ENCODE peak calls at places on chromosome 13, in seven cellular contexts. E is gastrocnemius medialis; Y is stimulated activated CD4-positive, alpha-beta T cell treated with anti-CD3 and anti-CD28 coated beads, Interleukin-2, amount 100 ng/mL, for 24 hours; O is heart left ventricle; S is stimulated activated CD8-positive, alpha-beta memory T cell treated with anti-CD3 and anti-CD28 coated beads, Interleukin-4, amount 100 ng/mL, for 4 hours; B is dorsolateral prefrontal cortex; Q is stromal cell of bone marrow. K is an unnamed sample.

GRCh38 chr13:41456768-41457588 is at the start of gene RGCC:
- DNase-seq in E (peak), Y (peak), O (peak), S (peak), B (peak), Q (peak), K (peak)

GRCh38 chr13:51620165-51620983 is 36.1 kb downstream of the WDFY2 start:
- DNase-seq in E (peak), Y (no peak), O (peak), S (no peak), B (peak), Q (no peak), K (no peak)

GRCh38 chr13:51645154-51645650 is 60.9 kb downstream of the WDFY2 start:
- DNase-seq in E (no peak), Y (no peak), O (no peak), S (no peak), B (no peak), Q (peak), K (no peak)

GRCh38 chr13:109998808-109999528 is 212.6 kb upstream of the IRS2 start:
- DNase-seq in E (no peak), Y (no peak), O (no peak), S (no peak), B (no peak), Q (no peak), K (no peak)

GRCh38 chr13:113765241-113765910 is 6.3 kb downstream of the TMEM255B start:
- DNase-seq in E (no peak), Y (no peak), O (no peak), S (no peak), B (no peak), Q (no peak), K (no peak)

GRCh38 chr13:50387124-50387581 is 371.9 kb downstream of the KCNRG start:
- DNase-seq in E (peak), Y (peak), O (peak), S (no peak), B (peak), Q (no peak), K (no peak)

GRCh38 chr13:100826441-100826840 is 151.8 kb upstream of the TMTC4 start:
- DNase-seq in E (no peak), Y (no peak), O (no peak), S (no peak), B (no peak), Q (no peak), K (no peak)

GRCh38 chr13:59690857-59691500 is 472.7 kb downstream of the DIAPH3 start:
- DNase-seq in E (no peak), Y (no peak), O (no peak), S (no peak), B (no peak), Q (peak), K (no peak)

GRCh38 chr13:30618186-30618937 is 642 bp downstream of the USPL1 start:
- DNase-seq in E (peak), Y (no peak), O (no peak), S (no peak), B (no peak), Q (no peak), K (no peak)

GRCh38 chr13:50589651-50590054 is 253.8 kb downstream of the DLEU7 start:
- DNase-seq in E (no peak), Y (no peak), O (peak), S (no peak), B (no peak), Q (peak), K (no peak)

GRCh38 chr13:46146898-46147297 is 35.1 kb downstream of the LCP1 start:
- DNase-seq in E (no peak), Y (no peak), O (no peak), S (no peak), B (peak), Q (no peak), K (no peak)

GRCh38 chr13:45447050-45447661 is 17.6 kb upstream of the COG3 start:
- DNase-seq in E (no peak), Y (no peak), O (no peak), S (no peak), B (no peak), Q (no peak), K (no peak)

GRCh38 chr13:36447501-36447900 is 15.2 kb downstream of the CCNA1 start:
- DNase-seq in E (no peak), Y (no peak), O (no peak), S (no peak), B (no peak), Q (peak), K (no peak)

GRCh38 chr13:94557836-94558235 is 38.1 kb downstream of the TGDS start:
- DNase-seq in E (no peak), Y (no peak), O (no peak), S (no peak), B (no peak), Q (peak), K (no peak)

GRCh38 chr13:72313546-72313945 is 413.9 kb downstream of the MZT1 start:
- DNase-seq in E (no peak), Y (no peak), O (no peak), S (no peak), B (no peak), Q (no peak), K (no peak)

GRCh38 chr13:93535256-93535655 is 308.6 kb downstream of the GPC6 start:
- DNase-seq in E (no peak), Y (no peak), O (no peak), S (no peak), B (no peak), Q (peak), K (no peak)

GRCh38 chr13:78806457-78806856 is 147.5 kb upstream of the OBI1 start:
- DNase-seq in E (no peak), Y (no peak), O (no peak), S (no peak), B (no peak), Q (no peak), K (no peak)

GRCh38 chr13:87166348-87166747 is 504.8 kb upstream of the SLITRK5 start:
- DNase-seq in E (no peak), Y (no peak), O (no peak), S (no peak), B (no peak), Q (no peak), K (no peak)

GRCh38 chr13:92573467-92574057 is 653.0 kb upstream of the GPC6 start:
- DNase-seq in E (no peak), Y (no peak), O (no peak), S (no peak), B (no peak), Q (peak), K (no peak)

GRCh38 chr13:71672527-71672926 is 194.5 kb downstream of the DACH1 start:
- DNase-seq in E (no peak), Y (no peak), O (no peak), S (no peak), B (no peak), Q (no peak), K (no peak)

GRCh38 chr13:111914241-111915103 is 152.5 kb upstream of the SOX1 start:
- DNase-seq in E (no peak), Y (no peak), O (no peak), S (no peak), B (no peak), Q (no peak), K (peak)

GRCh38 chr13:22569830-22570229 is 610.9 kb upstream of the SGCG start:
- DNase-seq in E (no peak), Y (no peak), O (no peak), S (no peak), B (no peak), Q (no peak), K (no peak)

GRCh38 chr13:60146491-60146890 is 17.2 kb downstream of the DIAPH3 start:
- DNase-seq in E (no peak), Y (no peak), O (no peak), S (no peak), B (no peak), Q (no peak), K (no peak)

GRCh38 chr13:79457948-79458347 is 23.0 kb upstream of the NDFIP2 start:
- DNase-seq in E (no peak), Y (no peak), O (no peak), S (no peak), B (no peak), Q (peak), K (no peak)

GRCh38 chr13:26449063-26449848 is 108.2 kb upstream of the WASF3 start:
- DNase-seq in E (no peak), Y (no peak), O (no peak), S (no peak), B (no peak), Q (no peak), K (no peak)

GRCh38 chr13:44842158-44842557 is 147.1 kb downstream of the NUFIP1 start:
- DNase-seq in E (no peak), Y (no peak), O (no peak), S (no peak), B (no peak), Q (no peak), K (no peak)

GRCh38 chr13:42740753-42741152 is 40.6 kb upstream of the FAM216B start:
- DNase-seq in E (peak), Y (no peak), O (peak), S (no peak), B (no peak), Q (no peak), K (peak)

GRCh38 chr13:94620286-94620896 is 18.7 kb downstream of the GPR180 start:
- DNase-seq in E (no peak), Y (peak), O (no peak), S (no peak), B (no peak), Q (no peak), K (no peak)

GRCh38 chr13:30409911-30410704 is 12.2 kb upstream of the UBE2L5 start:
- DNase-seq in E (no peak), Y (no peak), O (no peak), S (no peak), B (no peak), Q (peak), K (no peak)

GRCh38 chr13:69474286-69474685 is 633.3 kb upstream of the ATXN8OS start:
- DNase-seq in E (no peak), Y (no peak), O (no peak), S (no peak), B (no peak), Q (no peak), K (no peak)

GRCh38 chr13:19586904-19587634 is 25.7 kb upstream of the TPTE2 start:
- DNase-seq in E (no peak), Y (peak), O (peak), S (peak), B (no peak), Q (no peak), K (no peak)

GRCh38 chr13:110680852-110681251 is 25.1 kb downstream of the CARS2 start:
- DNase-seq in E (no peak), Y (no peak), O (no peak), S (no peak), B (no peak), Q (no peak), K (peak)

GRCh38 chr13:102643656-102644055 is 46.9 kb downstream of the TPP2 start:
- DNase-seq in E (no peak), Y (no peak), O (no peak), S (no peak), B (no peak), Q (no peak), K (no peak)

GRCh38 chr13:51222510-51223283 is 499 bp downstream of the FAM124A start:
- DNase-seq in E (no peak), Y (no peak), O (no peak), S (no peak), B (no peak), Q (no peak), K (no peak)

GRCh38 chr13:100235311-100235901 is 146.5 kb downstream of the PCCA start:
- DNase-seq in E (no peak), Y (no peak), O (no peak), S (no peak), B (no peak), Q (peak), K (no peak)